ENCODE peak calls at places on chromosome 10, in nine cellular contexts. I, E, L, F, J, Z, K, H and P are unnamed samples.

GRCh38 chr10:77692782-77693181 is 55.2 kb upstream of the KCNMA1 start:
- DNase-seq in I (no peak), E (peak), L (peak), F (no peak), J (no peak), Z (no peak), K (no peak), H (no peak), P (no peak)

GRCh38 chr10:43114031-43114742 is 24.1 kb upstream of the CSGALNACT2 start:
- DNase-seq in I (no peak), E (no peak), L (no peak), F (no peak), J (no peak), Z (no peak), K (no peak), H (no peak), P (no peak)

GRCh38 chr10:3779146-3779707 is 5.8 kb downstream of the KLF6 start:
- DNase-seq in I (no peak), E (no peak), L (peak), F (no peak), J (no peak), Z (no peak), K (no peak), H (no peak), P (no peak)

GRCh38 chr10:69057261-69057950 is 30.5 kb upstream of the SRGN start:
- DNase-seq in I (no peak), E (no peak), L (no peak), F (no peak), J (no peak), Z (no peak), K (no peak), H (no peak), P (peak)

GRCh38 chr10:111344804-111345203 is 268.0 kb downstream of the ADRA2A start:
- DNase-seq in I (peak), E (no peak), L (peak), F (no peak), J (no peak), Z (no peak), K (peak), H (peak), P (peak)

GRCh38 chr10:79322616-79323566 is 24.4 kb upstream of the PPIF start:
- DNase-seq in I (no peak), E (peak), L (peak), F (no peak), J (no peak), Z (no peak), K (no peak), H (no peak), P (no peak)

GRCh38 chr10:9331583-9332008 is 1277.1 kb downstream of the GATA3 start:
- DNase-seq in I (peak), E (peak), L (peak), F (peak), J (peak), Z (peak), K (peak), H (peak), P (peak)

GRCh38 chr10:11610855-11611247 is 599 bp downstream of the USP6NL start:
- DNase-seq in I (peak), E (no peak), L (peak), F (peak), J (no peak), Z (peak), K (no peak), H (peak), P (peak)

GRCh38 chr10:96743988-96744585 is 23.8 kb upstream of the PIK3AP1 start:
- DNase-seq in I (no peak), E (no peak), L (peak), F (peak), J (no peak), Z (peak), K (peak), H (peak), P (peak)

GRCh38 chr10:42755028-42755451 is 27.6 kb upstream of the BMS1 start:
- DNase-seq in I (no peak), E (no peak), L (no peak), F (peak), J (no peak), Z (peak), K (peak), H (no peak), P (peak)

GRCh38 chr10:60258429-60258797 is 131.3 kb downstream of the ANK3 start:
- DNase-seq in I (no peak), E (no peak), L (no peak), F (peak), J (no peak), Z (no peak), K (no peak), H (no peak), P (peak)

GRCh38 chr10:3107426-3107961 is 40.1 kb downstream of the PFKP start:
- DNase-seq in I (no peak), E (no peak), L (peak), F (no peak), J (no peak), Z (no peak), K (no peak), H (no peak), P (no peak)

GRCh38 chr10:16867556-16867955 is 50.3 kb upstream of the RSU1 start:
- DNase-seq in I (no peak), E (peak), L (peak), F (peak), J (peak), Z (no peak), K (no peak), H (no peak), P (peak)

GRCh38 chr10:112461029-112461887 is 14.2 kb downstream of the VTI1A start:
- DNase-seq in I (no peak), E (peak), L (peak), F (no peak), J (peak), Z (no peak), K (no peak), H (no peak), P (no peak)

GRCh38 chr10:7374795-7375194 is 36.0 kb downstream of the SFMBT2 start:
- DNase-seq in I (no peak), E (peak), L (no peak), F (no peak), J (no peak), Z (peak), K (no peak), H (no peak), P (no peak)

GRCh38 chr10:79275431-79275851 is 71.8 kb upstream of the PPIF start:
- DNase-seq in I (no peak), E (no peak), L (peak), F (no peak), J (no peak), Z (no peak), K (peak), H (no peak), P (no peak)

GRCh38 chr10:29849434-29849833 is 210.0 kb downstream of the JCAD start:
- DNase-seq in I (no peak), E (peak), L (peak), F (no peak), J (no peak), Z (no peak), K (peak), H (no peak), P (no peak)

GRCh38 chr10:92573798-92574544 is at the start of gene IDE:
- DNase-seq in I (peak), E (peak), L (peak), F (peak), J (peak), Z (peak), K (peak), H (peak), P (peak)

GRCh38 chr10:15715619-15716227 is 4.0 kb downstream of the ITGA8 start:
- DNase-seq in I (no peak), E (peak), L (peak), F (peak), J (no peak), Z (peak), K (peak), H (no peak), P (peak)

GRCh38 chr10:61992683-61993629 is 91.5 kb downstream of the ARID5B start:
- DNase-seq in I (no peak), E (peak), L (peak), F (no peak), J (no peak), Z (peak), K (peak), H (peak), P (no peak)

GRCh38 chr10:100208271-100208670 is 21.1 kb downstream of the CHUK start:
- DNase-seq in I (no peak), E (no peak), L (no peak), F (no peak), J (no peak), Z (no peak), K (no peak), H (no peak), P (no peak)

GRCh38 chr10:77940225-77940624 is 13.7 kb upstream of the DLG5 start:
- DNase-seq in I (no peak), E (no peak), L (no peak), F (no peak), J (no peak), Z (no peak), K (no peak), H (no peak), P (no peak)

GRCh38 chr10:102394079-102394800 is 1.3 kb upstream of the NFKB2 start:
- DNase-seq in I (peak), E (peak), L (peak), F (peak), J (peak), Z (peak), K (peak), H (peak), P (peak)

GRCh38 chr10:69382382-69383117 is 34.2 kb downstream of the TACR2 start:
- DNase-seq in I (no peak), E (peak), L (peak), F (no peak), J (no peak), Z (no peak), K (no peak), H (no peak), P (no peak)

GRCh38 chr10:124596914-124597676 is 135.5 kb downstream of the LHPP start:
- DNase-seq in I (no peak), E (no peak), L (no peak), F (no peak), J (no peak), Z (peak), K (no peak), H (no peak), P (no peak)

DNA sequence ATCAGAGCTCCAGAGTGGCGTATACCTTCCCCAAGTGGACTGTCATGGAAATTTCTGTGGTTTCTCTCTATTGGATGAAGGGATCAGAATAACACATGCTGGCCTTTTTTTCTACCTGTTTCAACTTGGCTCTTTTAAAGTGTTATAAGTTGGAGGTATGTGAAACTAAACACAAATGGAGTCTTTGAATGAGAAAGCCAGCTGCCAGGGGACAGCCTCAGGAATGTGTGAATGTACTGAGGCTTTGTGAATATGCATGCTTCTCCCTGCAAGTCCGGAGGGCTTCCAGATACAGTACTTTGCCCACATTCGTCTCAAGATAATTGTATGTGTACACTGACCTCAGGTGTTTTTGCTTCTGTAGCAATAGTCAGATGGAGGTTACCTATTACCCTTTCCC is 656.2 kb upstream of the CELF2 start:
- DNase-seq in I (no peak), E (no peak), L (no peak), F (no peak), J (no peak), Z (no peak), K (no peak), H (no peak), P (peak)
- TF ChIP-seq EZH2phosphoT487 in I (no peak), E (no peak), L (no peak), F (no peak), J (no peak), Z (no peak), K (no peak), H (no peak), P (no peak)

GRCh38 chr10:121036431-121036830 is 185.3 kb downstream of the WDR11 start:
- DNase-seq in I (no peak), E (no peak), L (no peak), F (no peak), J (no peak), Z (peak), K (no peak), H (no peak), P (peak)
- TF ChIP-seq EZH2phosphoT487 in I (no peak), E (no peak), L (no peak), F (no peak), J (no peak), Z (no peak), K (no peak), H (no peak), P (no peak)

DNA sequence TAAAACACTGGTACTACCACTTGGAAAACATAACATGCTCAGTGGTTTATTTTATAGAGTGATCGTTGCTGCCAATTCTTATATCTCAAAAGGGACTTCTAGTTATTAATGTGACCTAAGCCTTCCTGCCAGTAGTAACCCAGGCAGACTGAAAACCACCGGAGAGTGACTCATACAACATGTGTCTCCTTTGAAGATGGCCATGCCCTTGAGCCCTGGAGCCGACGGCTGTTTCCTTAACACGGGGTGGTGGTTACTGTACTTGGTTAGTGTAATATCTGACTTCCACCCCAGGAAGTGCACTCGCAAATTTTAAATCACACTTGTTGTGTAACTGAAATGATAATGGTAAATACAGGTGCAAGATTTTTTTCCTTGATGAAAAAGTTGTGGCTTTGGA is 30.5 kb downstream of the JAKMIP3 start:
- DNase-seq in I (no peak), E (peak), L (peak), F (no peak), J (peak), Z (peak), K (no peak), H (no peak), P (no peak)
- TF ChIP-seq EZH2phosphoT487 in I (no peak), E (no peak), L (no peak), F (no peak), J (no peak), Z (no peak), K (no peak), H (no peak), P (no peak)

GRCh38 chr10:115947104-115947503 is 325.9 kb downstream of the GFRA1 start:
- DNase-seq in I (no peak), E (peak), L (peak), F (no peak), J (no peak), Z (no peak), K (no peak), H (no peak), P (peak)
- TF ChIP-seq EZH2phosphoT487 in I (no peak), E (no peak), L (no peak), F (no peak), J (no peak), Z (no peak), K (no peak), H (no peak), P (no peak)